ENCODE peak calls at places on chromosomes 6 and 20, in ten cellular contexts. X is WTC11; C is breast epithelium; Z is CD4-positive, alpha-beta T cell; E is heart left ventricle; U is AG10803; Y is MM.1S; F is fibroblast of lung; O is left ventricle myocardium inferior; B is progenitor cell of endocrine pancreas. N is an unnamed sample.
A peak's percentile ranks its signal among the peaks of the same experiment; 100 is the strongest.

GRCh38 chr20:61279621-61280150 is 27.6 kb downstream of the CDH4 start:
- DNase-seq in X (no peak), C (no peak), Z (no peak), E (no peak), U (no peak), Y (no peak), F (no peak), O (no peak), B (no peak), N (no peak)

GRCh38 chr20:40561187-40561586 is 127.8 kb downstream of the MAFB start:
- DNase-seq in X (no peak), C (no peak), Z (no peak), E (no peak), U (no peak), Y (no peak), F (no peak), O (no peak), B (no peak), N (no peak)

GRCh38 chr6:15386756-15387112 is 140.9 kb downstream of the JARID2 start:
- DNase-seq in X (no peak), C (no peak), Z (no peak), E (no peak), U (peak; percentile 25), Y (no peak), F (no peak), O (no peak), B (no peak), N (no peak)

GRCh38 chr6:1094306-1094705 is 217.6 kb upstream of the FOXQ1 start:
- DNase-seq in X (no peak), C (no peak), Z (no peak), E (no peak), U (peak; percentile 84), Y (no peak), F (no peak), O (no peak), B (no peak), N (no peak)

GRCh38 chr20:12728782-12729181 is 280.0 kb upstream of the SPTLC3 start:
- DNase-seq in X (no peak), C (no peak), Z (no peak), E (no peak), U (no peak), Y (no peak), F (no peak), O (no peak), B (no peak), N (no peak)

GRCh38 chr20:40054311-40054710 is 634.7 kb downstream of the MAFB start:
- DNase-seq in X (no peak), C (no peak), Z (no peak), E (no peak), U (no peak), Y (no peak), F (no peak), O (no peak), B (no peak), N (no peak)

GRCh38 chr6:137202078-137202477 is 17.1 kb downstream of the IFNGR1 start:
- DNase-seq in X (no peak), C (no peak), Z (no peak), E (no peak), U (no peak), Y (no peak), F (no peak), O (no peak), B (no peak), N (peak; percentile 4)

GRCh38 chr6:131694832-131695426 is 6.3 kb downstream of the OR2A4 start:
- DNase-seq in X (peak; percentile 68), C (no peak), Z (no peak), E (no peak), U (peak; percentile 71), Y (peak; percentile 58), F (peak; percentile 58), O (peak; percentile 20), B (peak; percentile 49), N (peak; percentile 51)

GRCh38 chr6:164022632-164023031 is 608.1 kb downstream of the QKI start:
- DNase-seq in X (no peak), C (no peak), Z (no peak), E (no peak), U (no peak), Y (no peak), F (no peak), O (no peak), B (no peak), N (no peak)

GRCh38 chr6:158972241-158973233 is 27.5 kb downstream of the RSPH3 start:
- DNase-seq in X (no peak), C (no peak), Z (no peak), E (no peak), U (peak; percentile 66), Y (peak; percentile 34), F (peak; percentile 43), O (no peak), B (no peak), N (no peak)

GRCh38 chr6:154411076-154411475 is 54.5 kb upstream of the IPCEF1 start:
- DNase-seq in X (no peak), C (no peak), Z (no peak), E (no peak), U (no peak), Y (no peak), F (peak; percentile 49), O (no peak), B (no peak), N (no peak)

GRCh38 chr20:23081263-23081811 is 4.8 kb downstream of the CD93 start:
- DNase-seq in X (no peak), C (no peak), Z (no peak), E (no peak), U (no peak), Y (no peak), F (no peak), O (no peak), B (no peak), N (no peak)

GRCh38 chr20:6121504-6121903 is 1.3 kb downstream of the FERMT1 start:
- DNase-seq in X (no peak), C (no peak), Z (no peak), E (no peak), U (no peak), Y (no peak), F (no peak), O (no peak), B (no peak), N (no peak)

GRCh38 chr6:99356641-99357040 is 7.2 kb upstream of the FAXC start:
- DNase-seq in X (no peak), C (no peak), Z (no peak), E (no peak), U (no peak), Y (no peak), F (no peak), O (no peak), B (no peak), N (no peak)

GRCh38 chr6:73832313-73832712 is 136.3 kb downstream of the CD109 start:
- DNase-seq in X (no peak), C (no peak), Z (no peak), E (no peak), U (peak; percentile 66), Y (no peak), F (no peak), O (no peak), B (no peak), N (no peak)

GRCh38 chr20:51074062-51074461 is 51.2 kb upstream of the KCNG1 start:
- DNase-seq in X (no peak), C (no peak), Z (no peak), E (no peak), U (no peak), Y (no peak), F (no peak), O (no peak), B (no peak), N (no peak)

GRCh38 chr6:33927551-33927950 is 123.7 kb upstream of the MLN start:
- DNase-seq in X (no peak), C (no peak), Z (no peak), E (no peak), U (peak; percentile 82), Y (no peak), F (peak; percentile 75), O (no peak), B (no peak), N (no peak)

GRCh38 chr20:55880361-55880760 is 125.0 kb downstream of the CBLN4 start:
- DNase-seq in X (no peak), C (no peak), Z (no peak), E (no peak), U (no peak), Y (no peak), F (no peak), O (no peak), B (no peak), N (no peak)
- TF ChIP-seq CTCF in X (no peak), C (no peak), Z (no peak), E (no peak), U (no peak), Y (no peak), F (no peak), O (no peak), B (no peak), N (no peak)

GRCh38 chr20:38664284-38664683 is 60.0 kb upstream of the SLC32A1 start:
- DNase-seq in X (no peak), C (no peak), Z (no peak), E (no peak), U (no peak), Y (no peak), F (no peak), O (no peak), B (no peak), N (no peak)
- TF ChIP-seq CTCF in X (no peak), C (no peak), Z (no peak), E (no peak), U (no peak), Y (no peak), F (no peak), O (no peak), B (no peak), N (no peak)

DNA sequence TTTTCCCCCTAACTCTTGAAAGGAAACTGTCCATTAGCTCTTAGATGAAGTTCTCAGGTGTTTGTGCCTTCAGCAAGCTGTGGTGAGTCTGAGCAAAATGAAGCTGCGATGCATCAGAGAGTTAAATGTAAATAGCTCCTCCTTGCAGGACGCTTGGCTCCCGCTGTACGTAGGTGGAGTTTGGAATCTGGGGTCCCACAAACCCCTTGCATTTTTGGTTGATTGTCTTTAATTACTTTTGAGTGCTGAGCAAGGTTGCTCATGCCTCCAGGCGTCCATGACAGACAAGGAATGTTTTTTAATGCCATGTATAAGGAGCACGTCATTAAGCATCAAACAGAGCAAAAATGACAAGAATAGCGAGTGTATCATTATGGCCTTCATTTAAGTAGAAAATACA is 300.5 kb downstream of the TFAP2C start:
- DNase-seq in X (no peak), C (no peak), Z (no peak), E (no peak), U (no peak), Y (no peak), F (no peak), O (no peak), B (no peak), N (no peak)
- TF ChIP-seq CTCF in X (no peak), C (no peak), Z (no peak), E (no peak), U (no peak), Y (no peak), F (no peak), O (no peak), B (no peak), N (no peak)

DNA sequence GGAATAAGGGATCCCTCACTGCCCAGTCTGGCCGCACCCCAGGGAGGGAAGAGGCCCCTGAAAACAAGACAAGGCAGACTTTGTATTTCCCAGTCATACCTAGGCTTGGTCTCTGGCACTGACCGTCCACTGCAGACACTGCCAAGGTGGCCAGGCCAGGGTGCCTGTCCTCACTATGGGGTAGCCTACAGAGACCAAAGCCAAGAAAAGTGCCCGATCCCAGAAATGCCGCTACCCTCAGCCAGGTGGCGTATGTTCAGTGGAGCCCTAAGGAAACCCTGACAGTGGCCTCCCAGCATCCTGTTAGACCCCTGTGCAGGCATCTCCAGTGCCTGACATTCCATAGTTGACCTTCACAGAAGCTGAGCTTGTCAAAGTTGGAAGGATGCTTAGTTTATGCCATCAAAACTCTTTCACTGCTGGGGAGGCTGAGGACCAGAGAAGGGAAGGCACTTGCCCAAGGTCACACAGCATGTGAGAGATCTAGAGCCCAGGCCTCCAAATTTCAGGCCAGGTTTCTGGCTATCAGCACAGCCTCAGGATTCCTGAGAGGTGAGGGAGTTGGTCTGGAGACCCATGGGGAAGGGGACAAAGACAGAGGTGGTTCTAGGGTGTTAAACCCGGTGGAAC is 2.5 kb downstream of the SCRT2 start:
- DNase-seq in X (peak; percentile 56), C (no peak), Z (no peak), E (no peak), U (no peak), Y (no peak), F (no peak), O (no peak), B (no peak), N (no peak)
- TF ChIP-seq CTCF in X (peak; percentile 20), C (no peak), Z (no peak), E (no peak), U (peak; percentile 21), Y (peak; percentile 35), F (peak; percentile 22), O (peak; percentile 28), B (peak; percentile 32), N (peak; percentile 17)